ENCODE peak calls at places on chromosome 9, in eight cellular contexts. Q, M, Y, H, T, L, G and S are unnamed samples.

GRCh38 chr9:135036861-135037465 is 50.5 kb upstream of the OLFM1 start:
- DNase-seq in Y (no peak), H (no peak), G (no peak), Q (no peak), M (peak), L (no peak), T (no peak), S (no peak)

GRCh38 chr9:134498767-134499166 is 142.8 kb upstream of the COL5A1 start:
- DNase-seq in L (no peak), G (no peak), T (no peak), Y (no peak), H (no peak), Q (no peak), M (no peak), S (no peak)

GRCh38 chr9:70607329-70607728 is 192.9 kb upstream of the KLF9 start:
- DNase-seq in M (no peak), H (no peak), T (no peak), L (no peak), G (no peak), Y (no peak), Q (no peak), S (no peak)

GRCh38 chr9:110753734-110754231 is 85.2 kb downstream of the MUSK start:
- DNase-seq in H (no peak), Y (no peak), Q (no peak), M (no peak), G (no peak), T (no peak), L (no peak), S (no peak)

GRCh38 chr9:95095619-95096355 is 221.7 kb downstream of the FANCC start:
- DNase-seq in Q (no peak), M (no peak), H (no peak), G (no peak), Y (no peak), T (no peak), L (no peak), S (no peak)

GRCh38 chr9:27145143-27145542 is 36.1 kb downstream of the TEK start:
- DNase-seq in H (no peak), L (no peak), M (no peak), Q (no peak), G (no peak), Y (no peak), T (no peak), S (no peak)

GRCh38 chr9:129145316-129145715 is 32.7 kb downstream of the IER5L start:
- DNase-seq in Q (no peak), Y (no peak), M (no peak), G (no peak), T (no peak), H (no peak), L (no peak), S (no peak)

GRCh38 chr9:126937444-126937843 is 22.9 kb downstream of the RALGPS1 start:
- DNase-seq in G (no peak), T (no peak), Y (no peak), H (no peak), L (no peak), M (no peak), Q (no peak), S (no peak)

GRCh38 chr9:132412089-132412488 is 2.1 kb downstream of the CFAP77 start:
- DNase-seq in M (no peak), H (no peak), T (peak), Y (peak), G (no peak), L (no peak), Q (no peak), S (no peak)

GRCh38 chr9:93593144-93593655 is 16.8 kb downstream of the PHF2 start:
- DNase-seq in G (no peak), H (no peak), T (no peak), Q (no peak), L (no peak), Y (no peak), M (no peak), S (no peak)

GRCh38 chr9:21688108-21689102 is 114.0 kb upstream of the MTAP start:
- DNase-seq in Y (no peak), T (no peak), L (no peak), H (no peak), Q (no peak), G (no peak), M (no peak), S (no peak)

GRCh38 chr9:2439957-2440356 is 181.6 kb upstream of the VLDLR start:
- DNase-seq in Y (no peak), L (no peak), Q (no peak), M (no peak), T (no peak), H (no peak), G (no peak), S (no peak)

GRCh38 chr9:81455826-81456225 is 233.5 kb downstream of the TLE1 start:
- DNase-seq in T (no peak), Q (no peak), H (no peak), G (no peak), Y (no peak), L (no peak), M (no peak), S (no peak)

GRCh38 chr9:130331573-130331972 is 66.0 kb downstream of the HMCN2 start:
- DNase-seq in Y (peak), L (no peak), T (peak), H (no peak), M (peak), Q (no peak), G (no peak), S (no peak)

GRCh38 chr9:86968258-86968920 is 21.1 kb upstream of the GAS1 start:
- DNase-seq in G (no peak), Y (no peak), L (no peak), Q (no peak), M (peak), T (no peak), H (no peak), S (no peak)

GRCh38 chr9:82997471-82998140 is 65.3 kb downstream of the RASEF start:
- DNase-seq in M (no peak), L (no peak), G (no peak), H (no peak), Y (no peak), Q (no peak), T (no peak), S (no peak)

GRCh38 chr9:15509931-15510788 is 610 bp downstream of the PSIP1 start:
- DNase-seq in Q (peak), H (peak), Y (peak), G (peak), L (peak), M (peak), T (peak), S (peak)